ENCODE peak calls at places on chromosomes 1 and 21, in seven cellular contexts. G, H, F, Y, I, J and C are unnamed samples.

GRCh38 chr1:32754282-32755097 is 51.9 kb upstream of the SYNC start:
- DNase-seq in I (no peak), J (peak), G (no peak), F (peak), Y (no peak), H (peak), C (no peak)

GRCh38 chr1:184911103-184911502 is 63.2 kb downstream of the NIBAN1 start:
- DNase-seq in J (no peak), G (no peak), Y (no peak), H (no peak), I (no peak), F (no peak), C (no peak)

GRCh38 chr1:3313579-3313955 is 140.9 kb upstream of the ARHGEF16 start:
- DNase-seq in I (peak), J (peak), H (no peak), F (no peak), Y (peak), G (no peak), C (peak)

GRCh38 chr1:41874350-41874749 is 44.4 kb downstream of the HIVEP3 start:
- DNase-seq in I (no peak), H (no peak), J (no peak), G (peak), Y (no peak), F (no peak), C (no peak)

GRCh38 chr1:35726814-35727433 is 8.2 kb upstream of the C1orf216 start:
- DNase-seq in H (peak), F (peak), I (peak), G (peak), Y (peak), J (peak), C (peak)

GRCh38 chr1:29356663-29357062 is 120.3 kb downstream of the PTPRU start:
- DNase-seq in G (no peak), J (peak), I (no peak), F (no peak), H (no peak), Y (no peak), C (peak)

GRCh38 chr1:85818371-85818770 is 110.1 kb upstream of the ZNHIT6 start:
- DNase-seq in G (no peak), H (no peak), Y (no peak), I (peak), J (no peak), F (no peak), C (no peak)

GRCh38 chr1:186271032-186271431 is 104.0 kb downstream of the TPR start:
- DNase-seq in Y (no peak), H (no peak), J (no peak), G (no peak), F (no peak), I (no peak), C (no peak)

GRCh38 chr1:95039360-95040031 is 33.3 kb downstream of the ALG14 start:
- DNase-seq in H (no peak), F (peak), Y (no peak), G (no peak), I (no peak), J (no peak), C (peak)

GRCh38 chr1:20932437-20932977 is 145.4 kb upstream of the HP1BP3 start:
- DNase-seq in J (no peak), H (no peak), G (peak), I (no peak), Y (no peak), F (no peak), C (no peak)

GRCh38 chr1:29964718-29965533 is 728.6 kb downstream of the PTPRU start:
- DNase-seq in H (no peak), I (no peak), J (no peak), Y (no peak), G (no peak), F (no peak), C (no peak)

GRCh38 chr1:7527733-7528045 is 243.4 kb upstream of the VAMP3 start:
- DNase-seq in F (no peak), I (no peak), J (no peak), Y (no peak), H (no peak), G (no peak), C (no peak)

GRCh38 chr1:236128646-236129178 is 13.6 kb upstream of the GPR137B start:
- DNase-seq in G (no peak), Y (no peak), H (no peak), J (no peak), I (peak), F (peak), C (no peak)

GRCh38 chr1:165842363-165843129 is 15.1 kb downstream of the UCK2 start:
- DNase-seq in I (peak), J (no peak), F (peak), Y (no peak), G (peak), H (no peak), C (peak)

GRCh38 chr21:42330380-42331336 is 15.4 kb upstream of the TFF3 start:
- DNase-seq in J (no peak), H (no peak), G (peak), Y (no peak), I (no peak), F (no peak), C (no peak)

GRCh38 chr1:206933333-206933945 is 11.7 kb upstream of the FCMR start:
- DNase-seq in Y (no peak), H (peak), I (no peak), J (peak), G (peak), F (no peak), C (peak)

GRCh38 chr1:203519053-203519770 is 25.3 kb downstream of the OPTC start:
- DNase-seq in H (no peak), I (no peak), J (peak), G (no peak), Y (no peak), F (peak), C (no peak)

GRCh38 chr1:243261389-243261788 is 5.5 kb downstream of the SDCCAG8 start:
- DNase-seq in J (no peak), Y (no peak), I (peak), F (no peak), H (no peak), G (no peak), C (no peak)

GRCh38 chr1:199512037-199512710 is 515.3 kb upstream of the NR5A2 start:
- DNase-seq in F (no peak), Y (no peak), G (no peak), H (no peak), J (peak), I (no peak), C (no peak)

GRCh38 chr1:151908228-151908691 is 1.1 kb downstream of the THEM4 start:
- DNase-seq in F (peak), I (no peak), G (peak), H (no peak), J (peak), Y (no peak), C (peak)

GRCh38 chr1:155082941-155083541 is 4.4 kb downstream of the EFNA3 start:
- DNase-seq in I (no peak), F (peak), H (no peak), Y (no peak), J (no peak), G (no peak), C (no peak)

GRCh38 chr1:54124472-54124871 is 28.3 kb downstream of the CDCP2 start:
- DNase-seq in Y (no peak), G (no peak), I (no peak), H (no peak), J (peak), F (peak), C (no peak)

GRCh38 chr1:4598561-4598960 is 55.8 kb upstream of the AJAP1 start:
- DNase-seq in G (no peak), J (no peak), F (no peak), Y (no peak), H (no peak), I (no peak), C (no peak)

GRCh38 chr1:205053296-205053695 is 10.3 kb downstream of the CNTN2 start:
- DNase-seq in F (no peak), I (no peak), J (no peak), Y (no peak), H (no peak), G (no peak), C (no peak)

GRCh38 chr1:206953126-206953525 is 6.9 kb upstream of the PIGR start:
- DNase-seq in Y (no peak), H (no peak), G (no peak), F (no peak), I (no peak), J (no peak), C (no peak)

GRCh38 chr1:199780948-199781347 is 246.6 kb upstream of the NR5A2 start:
- DNase-seq in J (no peak), F (peak), G (no peak), I (peak), Y (no peak), H (no peak), C (peak)

GRCh38 chr1:218521414-218522169 is 176.5 kb downstream of the TGFB2 start:
- DNase-seq in F (peak), G (peak), Y (no peak), H (no peak), J (peak), I (peak), C (peak)

GRCh38 chr1:229596961-229597699 is 28.8 kb downstream of the TAF5L start:
- DNase-seq in F (no peak), J (no peak), Y (peak), H (no peak), I (peak), G (no peak), C (peak)

GRCh38 chr1:46689897-46690296 is 18.2 kb downstream of the TEX38 start:
- DNase-seq in G (no peak), F (no peak), J (no peak), I (no peak), Y (no peak), H (no peak), C (no peak)

GRCh38 chr1:109275706-109276345 is 7.1 kb downstream of the PSRC1 start:
- DNase-seq in J (no peak), I (peak), Y (peak), G (no peak), H (no peak), F (peak), C (no peak)

GRCh38 chr21:33908760-33909159 is 6.8 kb downstream of the ATP5PO start:
- DNase-seq in G (no peak), Y (no peak), J (no peak), I (no peak), H (no peak), F (no peak), C (no peak)

GRCh38 chr1:45512641-45513054 is 9.0 kb downstream of the PRDX1 start:
- DNase-seq in I (peak), G (peak), Y (peak), F (peak), J (peak), H (peak), C (peak)

GRCh38 chr1:100457683-100458082 is 80.3 kb upstream of the GPR88 start:
- DNase-seq in F (no peak), I (no peak), H (no peak), J (no peak), Y (no peak), G (no peak), C (no peak)

GRCh38 chr1:236149003-236149595 is 6.8 kb downstream of the GPR137B start:
- DNase-seq in Y (no peak), I (no peak), F (no peak), G (no peak), J (no peak), H (no peak), C (no peak)

GRCh38 chr1:152442765-152443164 is 28.7 kb upstream of the CRNN start:
- DNase-seq in J (no peak), G (no peak), Y (no peak), H (no peak), I (peak), F (peak), C (peak)

GRCh38 chr1:24727490-24728214 is 17.6 kb upstream of the CLIC4 start:
- DNase-seq in F (no peak), Y (peak), I (peak), J (no peak), G (peak), H (no peak), C (no peak)

GRCh38 chr1:117671781-117672501 is 66.1 kb downstream of the TENT5C start:
- DNase-seq in G (no peak), F (no peak), I (peak), J (peak), H (no peak), Y (peak), C (peak)

GRCh38 chr1:56204206-56204605 is 375.2 kb downstream of the PLPP3 start:
- DNase-seq in Y (no peak), H (no peak), F (no peak), J (no peak), G (no peak), I (no peak), C (no peak)

GRCh38 chr1:158507511-158507910 is 35.5 kb downstream of the OR10R2 start:
- DNase-seq in F (no peak), J (no peak), G (no peak), Y (no peak), I (no peak), H (no peak), C (no peak)

GRCh38 chr1:158509471-158510161 is 37.6 kb downstream of the OR10R2 start:
- DNase-seq in F (peak), I (peak), Y (no peak), J (no peak), G (no peak), H (no peak), C (peak)

DNA sequence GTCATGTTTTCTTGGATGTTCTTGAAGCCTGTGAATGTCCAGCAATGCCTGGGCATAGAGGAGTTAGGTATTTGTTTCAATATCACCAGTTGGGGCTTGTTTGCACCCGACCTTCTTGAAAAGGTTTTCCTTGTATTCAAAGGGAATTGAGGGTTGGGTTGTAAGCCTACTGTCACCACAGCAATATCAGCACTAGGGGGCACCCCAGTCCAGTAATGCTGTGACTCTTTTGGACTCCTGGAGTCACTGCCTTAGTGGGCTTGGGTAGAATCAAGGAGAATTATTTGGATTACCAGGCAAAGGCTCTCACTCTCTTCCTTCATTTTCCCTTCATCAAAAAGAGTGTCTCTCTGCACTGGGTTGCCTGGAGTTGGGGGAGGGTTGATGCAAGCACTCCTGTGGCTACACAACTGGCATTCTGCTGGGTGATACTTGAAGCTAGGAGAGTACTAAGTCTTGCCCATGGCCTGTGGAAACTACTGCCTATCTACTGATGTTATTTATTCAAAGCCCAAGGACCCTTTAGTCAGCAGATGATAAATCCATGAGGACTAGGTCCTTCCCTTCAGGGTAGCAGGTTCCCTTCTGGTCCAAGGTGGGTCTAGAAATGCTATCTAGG is 34.5 kb downstream of the OR10R2 start:
- DNase-seq in J (peak), G (peak), Y (no peak), F (peak), I (no peak), H (peak), C (peak)
- TF ChIP-seq CTCF in J (peak), G (peak), Y (peak), F (peak), I (peak), H (peak), C (peak)

GRCh38 chr1:163315773-163316374 is 5.9 kb upstream of the NUF2 start:
- DNase-seq in I (peak), Y (no peak), J (no peak), H (peak), F (peak), G (peak), C (peak)
- TF ChIP-seq CTCF in I (peak), Y (peak), J (peak), H (peak), F (peak), G (peak), C (peak)

GRCh38 chr1:225520587-225521227 is 92.9 kb upstream of the LBR start:
- DNase-seq in H (no peak), Y (no peak), F (no peak), G (no peak), J (no peak), I (no peak), C (no peak)
- TF ChIP-seq CTCF in H (no peak), Y (no peak), F (no peak), G (no peak), J (no peak), I (no peak), C (no peak)

GRCh38 chr1:78005755-78006154 is 1.0 kb downstream of the DNAJB4 start:
- DNase-seq in Y (no peak), G (peak), I (peak), F (peak), H (no peak), J (no peak), C (peak)
- TF ChIP-seq CTCF in Y (no peak), G (no peak), I (no peak), F (no peak), H (no peak), J (no peak), C (no peak)

DNA sequence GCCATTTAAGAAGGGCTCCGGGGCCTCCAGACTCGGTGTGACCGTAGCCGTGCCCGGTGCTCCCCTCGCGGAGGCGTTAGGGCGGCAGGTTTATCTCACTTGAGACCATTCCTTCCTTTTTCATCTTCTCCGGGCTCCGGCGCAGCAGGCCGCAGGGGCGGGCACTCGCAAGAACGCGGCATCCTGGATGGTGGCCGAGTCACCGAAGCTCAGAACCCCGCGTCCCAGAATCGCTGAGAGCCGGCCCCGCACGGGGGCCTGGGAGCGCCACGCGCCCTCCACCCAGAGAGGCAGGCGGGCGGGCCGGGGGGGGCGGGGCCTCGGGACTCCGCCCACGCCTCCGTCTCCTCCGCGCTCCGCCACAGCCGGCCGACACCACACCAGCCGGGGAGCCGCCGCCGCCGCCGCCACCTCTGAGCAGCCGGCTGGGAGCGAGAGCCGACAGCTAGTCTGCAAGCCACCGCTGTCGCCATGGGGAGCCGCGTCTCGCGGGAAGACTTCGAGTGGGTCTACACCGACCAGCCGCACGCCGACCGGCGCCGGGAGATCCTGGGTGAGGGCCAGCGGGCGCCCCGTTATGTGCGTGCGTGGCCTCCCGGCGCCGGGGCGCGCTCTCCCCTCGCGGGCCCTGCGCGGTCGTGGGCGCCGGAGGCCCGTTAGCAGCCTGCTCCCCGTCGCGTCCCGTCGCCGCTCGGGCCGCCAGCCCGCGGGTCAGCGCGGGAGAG is at the start of gene DEGS1:
- DNase-seq in F (peak), I (peak), Y (peak), G (peak), J (peak), H (peak), C (peak)
- TF ChIP-seq CTCF in F (no peak), I (no peak), Y (no peak), G (no peak), J (no peak), H (no peak), C (no peak)

DNA sequence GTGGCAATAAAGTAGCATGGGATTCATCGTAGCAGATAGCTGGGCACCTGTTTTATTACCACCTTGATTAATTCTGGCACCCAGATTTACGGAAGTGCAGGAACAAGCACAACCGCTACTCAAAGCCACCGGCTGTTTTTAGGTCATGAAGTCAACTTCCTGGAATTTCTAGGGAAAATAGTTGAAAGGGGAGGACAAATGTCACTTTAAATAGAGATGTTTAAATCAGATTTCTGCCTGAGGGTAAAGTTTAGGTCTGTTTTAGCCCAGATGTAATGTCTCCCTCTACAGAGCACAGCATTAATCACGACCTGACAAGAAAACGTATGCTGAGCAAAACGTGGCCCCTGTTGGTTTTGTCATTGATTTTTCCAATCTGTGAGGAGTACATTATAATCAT is 8.0 kb downstream of the ADGRL2 start:
- DNase-seq in F (no peak), I (no peak), J (no peak), Y (no peak), G (no peak), H (no peak), C (no peak)
- TF ChIP-seq CTCF in F (peak), I (no peak), J (no peak), Y (peak), G (no peak), H (no peak), C (no peak)

GRCh38 chr1:103110701-103111100 is 2.4 kb upstream of the COL11A1 start:
- DNase-seq in H (no peak), J (no peak), F (no peak), G (no peak), Y (no peak), I (peak), C (no peak)

GRCh38 chr1:103108525-103109150 is 316 bp upstream of the COL11A1 start:
- DNase-seq in F (no peak), Y (no peak), I (peak), G (no peak), H (no peak), J (peak), C (no peak)

GRCh38 chr1:103109291-103109920 is 1.1 kb upstream of the COL11A1 start:
- DNase-seq in I (no peak), Y (no peak), F (no peak), G (no peak), J (peak), H (no peak), C (no peak)

GRCh38 chr1:103107696-103108524 is at the start of gene COL11A1:
- DNase-seq in F (no peak), J (peak), G (no peak), I (peak), H (no peak), Y (no peak), C (no peak)

DNA sequence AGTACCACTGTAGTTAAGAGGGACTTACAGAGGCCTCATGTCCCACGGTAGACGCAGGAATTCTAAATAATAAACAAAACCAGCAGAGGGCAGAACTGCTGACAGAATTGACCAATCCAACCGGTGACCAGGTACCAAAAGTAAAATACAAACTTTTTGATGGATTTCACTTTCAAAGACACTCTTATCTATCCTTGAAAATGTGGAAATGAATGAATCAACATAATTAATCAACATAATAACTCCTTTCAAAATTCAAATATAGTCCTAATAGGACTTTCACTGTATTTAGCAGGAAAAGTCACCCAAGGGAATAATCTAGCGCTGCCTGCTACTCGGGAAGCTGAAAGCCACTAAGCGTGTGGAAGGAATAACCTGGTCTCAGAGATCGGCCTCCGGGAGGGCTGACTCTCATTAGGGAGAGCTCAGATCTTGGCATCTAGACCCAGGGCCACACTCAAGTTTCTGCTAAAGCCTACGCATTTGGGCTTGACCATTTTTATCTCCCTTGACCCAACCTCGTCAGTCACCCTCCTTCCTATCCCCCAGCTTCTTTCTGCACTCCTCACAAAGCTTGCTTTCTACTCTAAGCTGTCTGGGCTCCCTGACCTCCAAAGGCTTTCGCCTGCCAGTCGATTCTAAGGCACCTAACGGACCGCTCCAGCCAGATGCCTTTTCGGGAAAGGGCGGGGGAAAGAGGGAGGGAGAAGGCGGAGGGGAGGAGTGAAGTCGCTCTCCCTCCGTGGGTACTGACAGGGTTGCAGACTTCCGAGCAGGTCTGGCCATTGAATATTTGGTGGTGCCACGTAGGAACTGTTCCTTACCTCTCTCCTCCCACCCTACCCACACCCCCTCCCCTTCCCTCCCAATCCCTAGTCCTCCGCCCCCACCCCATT is 1.6 kb downstream of the COL11A1 start:
- DNase-seq in J (peak), I (peak), G (peak), Y (no peak), F (peak), H (no peak), C (peak)
- TF ChIP-seq CTCF in J (peak), I (peak), G (peak), Y (peak), F (peak), H (no peak), C (peak)